ENCODE peak calls at places on chromosomes 1 and 21, in eight cellular contexts. X is CD8-positive, alpha-beta memory T cell; K is GM23248; V is PC-9; D is small intestine; U is IMR-90; H is fibroblast of lung; I is heart right ventricle. Z is an unnamed sample.

GRCh38 chr1:87435484-87435883 is 106.8 kb downstream of the LMO4 start:
- DNase-seq in K (peak; percentile 6), D (peak; percentile 81), H (peak; percentile 84), U (no peak), X (no peak), V (peak; percentile 21), I (peak; percentile 18), Z (no peak)

GRCh38 chr1:113783254-113784103 is 24.2 kb upstream of the PHTF1 start:
- DNase-seq in U (peak; percentile 36), X (peak; percentile 25), K (peak; percentile 63), H (peak; percentile 62), V (no peak), D (peak; percentile 61), I (peak; percentile 31), Z (no peak)

GRCh38 chr1:55060133-55060999 is 21.0 kb downstream of the PCSK9 start:
- DNase-seq in I (no peak), K (peak; percentile 73), V (no peak), X (no peak), H (peak; percentile 8), U (no peak), D (no peak), Z (no peak)

GRCh38 chr1:165403835-165404482 is 41.0 kb downstream of the RXRG start:
- DNase-seq in V (peak; percentile 4), U (no peak), X (no peak), I (peak; percentile 24), D (peak; percentile 59), H (no peak), K (peak; percentile 36), Z (peak; percentile 12)

GRCh38 chr1:159197767-159198557 is 6.7 kb upstream of the ACKR1 start:
- DNase-seq in V (peak; percentile 28), I (peak; percentile 69), D (peak; percentile 57), X (no peak), U (peak; percentile 72), K (peak; percentile 84), H (peak; percentile 60), Z (peak; percentile 28)

GRCh38 chr1:111290640-111291039 is at the start of gene CHIA:
- DNase-seq in D (no peak), K (no peak), H (peak; percentile 54), I (peak; percentile 37), U (no peak), V (no peak), X (no peak), Z (no peak)

GRCh38 chr1:147897030-147897756 is 5.4 kb upstream of the GJA8 start:
- DNase-seq in H (no peak), D (peak; percentile 47), V (peak; percentile 22), K (no peak), I (no peak), X (no peak), U (no peak), Z (no peak)

GRCh38 chr1:85585845-85586244 is 5.3 kb downstream of the CCN1 start:
- DNase-seq in H (peak; percentile 90), U (peak; percentile 86), I (no peak), K (peak; percentile 84), X (no peak), D (no peak), V (no peak), Z (no peak)

GRCh38 chr21:17051054-17051453 is 461.8 kb upstream of the CXADR start:
- DNase-seq in I (no peak), X (no peak), V (no peak), H (peak; percentile 51), U (no peak), K (peak; percentile 78), D (no peak), Z (no peak)

GRCh38 chr1:11731719-11732283 is 4.1 kb upstream of the AGTRAP start:
- DNase-seq in D (no peak), U (peak; percentile 70), V (no peak), K (peak; percentile 83), H (peak; percentile 57), X (no peak), I (peak; percentile 83), Z (no peak)

GRCh38 chr1:62194651-62195282 is at the start of gene L1TD1:
- DNase-seq in H (no peak), D (no peak), I (no peak), K (peak; percentile 9), U (no peak), X (no peak), V (no peak), Z (no peak)

GRCh38 chr1:13624526-13624925 is 40.9 kb downstream of the PDPN start:
- DNase-seq in U (no peak), H (no peak), K (no peak), V (no peak), D (no peak), I (no peak), X (no peak), Z (no peak)

GRCh38 chr1:59107516-59107915 is 189.4 kb upstream of the FGGY start:
- DNase-seq in K (peak; percentile 30), X (no peak), I (peak; percentile 69), U (no peak), V (no peak), D (no peak), H (no peak), Z (no peak)

GRCh38 chr1:206460846-206461426 is 9.3 kb upstream of the IKBKE start:
- DNase-seq in I (peak; percentile 62), K (no peak), X (no peak), U (no peak), H (no peak), V (no peak), D (no peak), Z (no peak)

GRCh38 chr1:170388489-170388888 is 143.5 kb upstream of the GORAB start:
- DNase-seq in D (no peak), V (no peak), I (no peak), X (no peak), K (no peak), U (no peak), H (no peak), Z (no peak)

GRCh38 chr1:194618101-194618500 is 1431.7 kb upstream of the B3GALT2 start:
- DNase-seq in K (no peak), I (no peak), V (no peak), H (no peak), D (no peak), X (no peak), U (no peak), Z (no peak)

GRCh38 chr1:94773931-94774422 is 46.2 kb upstream of the SLC44A3 start:
- DNase-seq in H (peak; percentile 70), D (no peak), V (peak; percentile 48), U (peak; percentile 85), K (peak; percentile 75), I (no peak), X (no peak), Z (no peak)

GRCh38 chr1:78492376-78492950 is 1.7 kb downstream of the PTGFR start:
- DNase-seq in I (no peak), D (no peak), V (no peak), K (peak; percentile 60), U (no peak), X (no peak), H (no peak), Z (no peak)

GRCh38 chr21:32826317-32827167 is 55.0 kb upstream of the PAXBP1 start:
- DNase-seq in V (peak; percentile 7), H (peak; percentile 58), D (peak; percentile 71), I (peak; percentile 23), X (no peak), U (peak; percentile 63), K (peak; percentile 75), Z (no peak)

DNA sequence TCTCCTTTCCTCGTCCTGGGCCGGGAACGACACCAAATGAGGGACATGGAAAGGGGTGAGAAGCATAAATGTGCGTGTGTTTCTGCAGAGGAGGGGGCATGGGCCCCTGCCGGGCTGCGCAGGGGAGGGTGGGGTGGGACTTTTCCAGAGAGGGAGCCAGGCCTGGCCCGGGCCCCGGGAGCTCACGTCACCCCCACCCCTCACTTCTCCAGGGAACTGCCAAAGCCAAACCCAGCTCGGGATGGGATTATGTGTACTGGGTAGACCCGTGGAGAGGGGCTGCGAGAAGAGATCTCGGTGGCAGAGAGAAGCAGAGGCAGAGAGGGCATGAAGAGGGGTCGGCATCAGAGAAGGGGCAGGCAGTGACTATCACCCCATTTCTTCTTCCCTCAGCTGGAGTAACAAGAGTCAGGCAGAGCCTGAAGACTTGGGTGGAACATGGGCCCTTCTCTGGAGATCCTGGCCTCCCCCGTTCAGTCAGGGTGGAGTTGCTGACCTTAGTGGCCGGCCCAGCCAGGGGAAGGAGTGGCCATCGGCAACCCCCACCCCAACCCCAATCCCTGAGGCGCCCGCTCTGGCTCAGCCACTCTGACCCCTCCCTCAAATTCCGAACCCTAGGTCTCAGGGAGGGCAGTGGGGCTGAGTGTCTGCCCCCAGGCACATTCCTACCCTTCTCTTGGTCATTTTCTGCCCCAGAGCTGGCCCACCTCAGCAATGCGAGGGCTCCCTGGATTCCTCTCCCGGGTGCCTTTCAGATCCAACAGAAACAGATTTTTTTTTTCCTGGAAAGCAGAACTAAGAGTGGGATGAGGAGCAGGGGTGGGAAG is 1.2 kb downstream of the ADAMTSL4 start:
- DNase-seq in V (peak; percentile 85), K (peak; percentile 46), D (no peak), H (no peak), X (no peak), U (no peak), I (no peak), Z (no peak)
- H3K4me3 ChIP-seq in V (peak overlapping the region; percentile 54), K (peak overlapping the region; percentile 70), D (no peak overlapping the region), H (peak overlapping the region; percentile 38), X (no peak overlapping the region), U (peak overlapping the region; percentile 50), I (peak overlapping the region; percentile 68), Z (no peak overlapping the region)

GRCh38 chr1:19091539-19091938 is 118.5 kb downstream of the UBR4 start:
- DNase-seq in D (no peak), I (no peak), X (no peak), K (no peak), U (peak; percentile 83), V (no peak), H (no peak), Z (no peak)
- H3K36me3 ChIP-seq in D (peaks cover 67% of the 10 kb centered on the region), I (peaks cover 100% of the 10 kb centered on the region), X (peaks cover 94% of the 10 kb centered on the region), K (peaks cover 90% of the 10 kb centered on the region), U (peaks cover 76% of the 10 kb centered on the region), V (peaks cover 11% of the 10 kb centered on the region), H (peaks cover 54% of the 10 kb centered on the region), Z (peaks cover 53% of the 10 kb centered on the region)

GRCh38 chr1:51990478-51990965 is at the start of gene RAB3B:
- DNase-seq in K (peak; percentile 82), H (peak; percentile 56), D (peak; percentile 51), V (peak; percentile 85), U (peak; percentile 64), I (peak; percentile 6), X (peak; percentile 55), Z (peak; percentile 75)
- H3K4me3 ChIP-seq in K (peak within 1 kb of the TSS; percentile 89), H (peak within 1 kb of the TSS; percentile 52), D (no peak within 1 kb of the TSS), V (peak within 1 kb of the TSS; percentile 33), U (peak within 1 kb of the TSS; percentile 99), I (peak within 1 kb of the TSS; percentile 53), X (peak within 1 kb of the TSS; percentile 47), Z (peak within 1 kb of the TSS; percentile 55)

DNA sequence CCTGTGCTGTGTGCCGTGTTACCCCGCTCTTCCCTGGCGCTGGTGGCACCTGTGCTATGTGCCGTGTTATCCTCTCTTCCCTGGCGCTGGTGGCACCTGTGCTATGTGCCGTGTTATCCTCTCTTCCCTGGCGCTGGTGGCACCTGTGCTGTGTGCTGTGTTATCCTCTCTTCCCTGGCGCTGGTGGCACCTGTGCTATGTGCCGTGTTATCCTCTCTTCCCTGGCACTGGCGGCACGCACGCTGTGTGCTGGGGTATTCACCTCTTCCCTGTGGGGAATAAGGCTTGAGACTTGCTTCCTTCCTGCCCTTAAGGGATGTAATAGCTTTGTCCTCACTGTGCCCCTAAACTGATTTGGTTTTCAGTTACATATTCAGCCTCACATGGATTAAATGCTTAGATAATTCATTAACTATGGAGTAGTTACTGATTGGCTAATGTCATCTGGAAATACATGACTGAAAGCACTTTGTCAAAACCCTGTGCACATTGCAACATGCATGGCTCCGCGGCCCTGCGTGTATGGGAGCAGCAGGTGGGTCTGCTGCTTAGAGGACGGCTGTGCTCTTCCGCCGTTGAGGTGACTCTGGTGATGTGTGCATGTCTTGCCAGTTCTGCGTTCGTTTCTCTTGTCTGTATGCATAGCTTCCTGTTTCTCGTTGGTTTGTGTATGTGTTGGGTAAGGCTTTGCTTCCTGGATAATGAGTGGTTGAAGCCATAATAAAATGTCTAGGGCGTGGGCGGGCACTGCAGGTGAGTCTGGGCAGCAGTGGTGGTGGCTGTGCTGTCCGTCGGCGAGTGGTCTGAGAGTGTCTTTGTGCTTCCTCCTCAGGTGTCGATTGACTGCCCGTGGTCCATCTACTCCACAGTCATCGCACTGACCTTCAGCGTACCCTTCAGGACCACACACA is 17.9 kb upstream of the PWP2 start:
- DNase-seq in V (no peak), H (no peak), D (peak; percentile 91), X (peak; percentile 39), U (no peak), K (no peak), I (no peak), Z (no peak)
- H3K36me3 ChIP-seq in V (peaks cover under 1% of the 10 kb centered on the region), H (peaks cover 26% of the 10 kb centered on the region), D (peaks cover 14% of the 10 kb centered on the region), X (peaks cover 33% of the 10 kb centered on the region), U (peaks cover 64% of the 10 kb centered on the region), K (peaks cover 16% of the 10 kb centered on the region), I (peaks cover 98% of the 10 kb centered on the region), Z (peaks cover 42% of the 10 kb centered on the region)